ENCODE peak calls at places on chromosome 22, in ten cellular contexts. A, O, X, E, W, Z, I, U, P and F are unnamed samples.

GRCh38 chr22:19419464-19420178 is 11.9 kb downstream of the HIRA start:
- DNase-seq in A (no peak), O (no peak), X (no peak), E (no peak), W (peak; percentile 96), Z (no peak), I (no peak), U (peak; percentile 24), P (peak; percentile 55), F (peak; percentile 73)

GRCh38 chr22:39815882-39816395 is 77.6 kb downstream of the ENTHD1 start:
- DNase-seq in A (no peak), O (peak; percentile 26), X (no peak), E (peak; percentile 25), W (no peak), Z (no peak), I (no peak), U (no peak), P (no peak), F (peak; percentile 38)

GRCh38 chr22:17706947-17707346 is 67.3 kb downstream of the BID start:
- DNase-seq in A (no peak), O (no peak), X (no peak), E (no peak), W (no peak), Z (no peak), I (no peak), U (no peak), P (no peak), F (no peak)

GRCh38 chr22:37118083-37118482 is 8.6 kb upstream of the TMPRSS6 start:
- DNase-seq in A (no peak), O (no peak), X (no peak), E (no peak), W (no peak), Z (no peak), I (no peak), U (no peak), P (no peak), F (no peak)

GRCh38 chr22:21961886-21962654 is 9.4 kb upstream of the PPM1F start:
- DNase-seq in A (no peak), O (no peak), X (no peak), E (no peak), W (no peak), Z (peak; percentile 49), I (no peak), U (no peak), P (no peak), F (no peak)

GRCh38 chr22:36612458-36612857 is 83.5 kb upstream of the EIF3D start:
- DNase-seq in A (no peak), O (no peak), X (no peak), E (no peak), W (no peak), Z (no peak), I (no peak), U (no peak), P (no peak), F (no peak)

GRCh38 chr22:26586556-26587325 is 3.2 kb downstream of the TPST2 start:
- DNase-seq in A (no peak), O (no peak), X (peak; percentile 57), E (no peak), W (peak; percentile 79), Z (no peak), I (no peak), U (peak; percentile 28), P (no peak), F (no peak)

GRCh38 chr22:30744224-30744623 is 49.5 kb downstream of the OSBP2 start:
- DNase-seq in A (no peak), O (no peak), X (peak; percentile 19), E (no peak), W (peak; percentile 30), Z (no peak), I (no peak), U (no peak), P (no peak), F (no peak)

GRCh38 chr22:49230194-49230577 is 597.5 kb downstream of the BRD1 start:
- DNase-seq in A (no peak), O (no peak), X (no peak), E (no peak), W (peak; percentile 14), Z (peak; percentile 2), I (no peak), U (no peak), P (no peak), F (no peak)

GRCh38 chr22:43441751-43442150 is 29.9 kb downstream of the MPPED1 start:
- DNase-seq in A (no peak), O (no peak), X (no peak), E (no peak), W (no peak), Z (no peak), I (no peak), U (no peak), P (no peak), F (no peak)

GRCh38 chr22:27512283-27512761 is 289.2 kb downstream of the MN1 start:
- DNase-seq in A (no peak), O (no peak), X (peak; percentile 88), E (peak; percentile 24), W (no peak), Z (peak; percentile 15), I (no peak), U (peak; percentile 43), P (no peak), F (no peak)

GRCh38 chr22:21758465-21758864 is 22.9 kb upstream of the YPEL1 start:
- DNase-seq in A (no peak), O (no peak), X (no peak), E (no peak), W (no peak), Z (no peak), I (no peak), U (no peak), P (no peak), F (no peak)

GRCh38 chr22:32564170-32565001 is 89.8 kb downstream of the FBXO7 start:
- DNase-seq in A (no peak), O (no peak), X (peak; percentile 59), E (no peak), W (no peak), Z (no peak), I (no peak), U (peak; percentile 40), P (no peak), F (no peak)

GRCh38 chr22:23220485-23221350 is 40.4 kb downstream of the BCR start:
- DNase-seq in A (no peak), O (no peak), X (no peak), E (peak; percentile 69), W (no peak), Z (no peak), I (no peak), U (peak; percentile 41), P (no peak), F (peak; percentile 84)

GRCh38 chr22:30245985-30246901 is at the start of gene LIF:
- DNase-seq in A (peak; percentile 83), O (peak; percentile 76), X (no peak), E (no peak), W (peak; percentile 18), Z (no peak), I (no peak), U (peak; percentile 52), P (no peak), F (no peak)

GRCh38 chr22:29108137-29108536 is 35.3 kb downstream of the KREMEN1 start:
- DNase-seq in A (no peak), O (no peak), X (no peak), E (no peak), W (no peak), Z (no peak), I (no peak), U (no peak), P (no peak), F (no peak)

GRCh38 chr22:32204211-32204855 is 540 bp downstream of the RFPL2 start:
- DNase-seq in A (peak; percentile 60), O (peak; percentile 63), X (no peak), E (no peak), W (no peak), Z (no peak), I (no peak), U (no peak), P (no peak), F (peak; percentile 49)

GRCh38 chr22:24935771-24936483 is 10.6 kb downstream of the LHFPL7 start:
- DNase-seq in A (no peak), O (no peak), X (no peak), E (no peak), W (no peak), Z (no peak), I (no peak), U (no peak), P (no peak), F (no peak)
- TF ChIP-seq CTCF in A (no peak), O (no peak), X (no peak), E (no peak), W (no peak), Z (no peak), I (no peak), U (no peak), P (no peak), F (no peak)

GRCh38 chr22:20424937-20425587 is 12.6 kb downstream of the SCARF2 start:
- DNase-seq in A (peak; percentile 75), O (peak; percentile 94), X (no peak), E (no peak), W (no peak), Z (no peak), I (no peak), U (no peak), P (no peak), F (no peak)
- TF ChIP-seq POLR2AphosphoS5 in A (no peak), O (peak; percentile 78), X (no peak), E (no peak), W (no peak), Z (no peak), I (no peak), U (no peak), P (no peak), F (no peak)

DNA sequence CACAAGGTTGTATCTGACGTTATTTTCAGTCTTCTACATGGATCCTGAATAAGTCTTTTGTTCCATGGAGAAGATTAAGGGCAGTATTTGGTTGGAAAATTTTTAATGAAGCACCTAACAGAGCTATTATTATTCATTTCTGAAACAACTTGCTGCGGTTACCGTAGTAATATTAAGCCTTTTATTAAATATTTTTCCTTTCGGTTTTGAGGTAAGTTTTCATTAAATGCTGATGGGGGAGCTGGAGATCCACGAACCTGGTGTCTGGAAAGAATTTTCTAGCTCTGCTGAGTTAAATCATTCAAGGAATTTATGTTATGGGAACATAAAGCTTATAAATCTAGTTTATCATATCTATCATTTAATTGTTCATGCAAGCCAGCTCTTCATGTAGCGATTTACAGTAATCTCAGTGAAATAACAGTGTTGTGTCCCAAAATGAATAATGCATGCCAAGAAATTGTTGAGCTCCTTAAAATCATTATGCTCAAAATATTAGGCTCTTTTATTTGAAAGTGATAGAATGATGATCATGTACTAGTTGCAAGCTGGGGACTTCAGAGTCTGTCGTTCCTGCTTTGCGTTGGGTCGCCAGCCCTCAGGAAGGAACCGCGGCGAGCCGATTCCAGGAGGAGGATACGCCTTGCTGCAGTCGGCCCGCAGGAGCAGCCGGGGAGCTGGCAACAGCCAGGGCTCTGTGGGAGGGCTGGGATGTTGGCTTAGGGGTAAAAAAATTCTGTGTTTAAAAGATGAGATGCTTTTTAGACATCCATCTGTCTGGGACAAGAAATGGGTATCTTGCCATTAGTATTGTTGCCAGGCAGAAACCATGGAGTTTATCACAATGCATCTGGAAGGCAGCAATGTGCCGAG is 83.1 kb downstream of the TBC1D22A start:
- DNase-seq in A (peak; percentile 46), O (no peak), X (no peak), E (no peak), W (no peak), Z (no peak), I (no peak), U (no peak), P (no peak), F (no peak)
- TF ChIP-seq CTCF in A (peak; percentile 62), O (peak; percentile 15), X (peak; percentile 25), E (peak; percentile 23), W (no peak), Z (peak; percentile 21), I (peak; percentile 21), U (peak; percentile 33), P (no peak), F (no peak)

GRCh38 chr22:41517172-41518047 is 26.9 kb downstream of the POLR3H start:
- DNase-seq in A (peak; percentile 75), O (peak; percentile 83), X (peak; percentile 89), E (peak; percentile 57), W (peak; percentile 46), Z (peak; percentile 61), I (no peak), U (peak; percentile 81), P (no peak), F (no peak)
- TF ChIP-seq POLR2AphosphoS5 in A (no peak), O (no peak), X (peak; percentile 21), E (no peak), W (no peak), Z (peak; percentile 67), I (no peak), U (no peak), P (no peak), F (no peak)